ENCODE peak calls at places on chromosomes 1 and 21, in six cellular contexts. One of them, this sample, is unnamed.

GRCh38 chr1:10910490-10911273 is 101.8 kb upstream of the TARDBP start:
- DNase-seq in kidney epithelial cell: no peak
- DNase-seq in vagina: no peak
- DNase-seq in adrenal gland: no peak
- DNase-seq in WTC11: no peak
- DNase-seq in B cell: no peak
- DNase-seq in this sample: no peak

GRCh38 chr1:7669559-7670208 is 101.4 kb upstream of the VAMP3 start:
- DNase-seq in kidney epithelial cell: no peak
- DNase-seq in vagina: no peak
- DNase-seq in adrenal gland: peak
- DNase-seq in WTC11: peak
- DNase-seq in B cell: peak
- DNase-seq in this sample: no peak

GRCh38 chr1:222702210-222702609 is 10.1 kb downstream of the AIDA start:
- DNase-seq in kidney epithelial cell: no peak
- DNase-seq in vagina: no peak
- DNase-seq in adrenal gland: no peak
- DNase-seq in WTC11: no peak
- DNase-seq in B cell: no peak
- DNase-seq in this sample: no peak

GRCh38 chr1:188782220-188782841 is 1695.3 kb downstream of the BRINP3 start:
- DNase-seq in kidney epithelial cell: peak
- DNase-seq in vagina: no peak
- DNase-seq in adrenal gland: peak
- DNase-seq in WTC11: peak
- DNase-seq in B cell: no peak
- DNase-seq in this sample: no peak

GRCh38 chr1:5480306-5480705 is 511.9 kb downstream of the NPHP4 start:
- DNase-seq in kidney epithelial cell: no peak
- DNase-seq in vagina: no peak
- DNase-seq in adrenal gland: no peak
- DNase-seq in WTC11: no peak
- DNase-seq in B cell: peak
- DNase-seq in this sample: no peak

GRCh38 chr1:243416510-243416909 is 160.7 kb downstream of the SDCCAG8 start:
- DNase-seq in kidney epithelial cell: no peak
- DNase-seq in vagina: no peak
- DNase-seq in adrenal gland: no peak
- DNase-seq in WTC11: no peak
- DNase-seq in B cell: no peak
- DNase-seq in this sample: no peak

GRCh38 chr1:25684216-25684965 is 67.8 kb downstream of the MAN1C1 start:
- DNase-seq in kidney epithelial cell: no peak
- DNase-seq in vagina: no peak
- DNase-seq in adrenal gland: no peak
- DNase-seq in WTC11: no peak
- DNase-seq in B cell: no peak
- DNase-seq in this sample: no peak

GRCh38 chr1:3219005-3219724 is 150.2 kb downstream of the PRDM16 start:
- DNase-seq in kidney epithelial cell: peak
- DNase-seq in vagina: no peak
- DNase-seq in adrenal gland: no peak
- DNase-seq in WTC11: no peak
- DNase-seq in B cell: no peak
- DNase-seq in this sample: no peak

GRCh38 chr1:206634365-206635079 is 814 bp upstream of the DYRK3 start:
- DNase-seq in kidney epithelial cell: peak
- DNase-seq in vagina: peak
- DNase-seq in adrenal gland: peak
- DNase-seq in WTC11: peak
- DNase-seq in B cell: peak
- DNase-seq in this sample: peak

GRCh38 chr1:112710586-112710985 is 3.7 kb upstream of the RHOC start:
- DNase-seq in kidney epithelial cell: no peak
- DNase-seq in vagina: no peak
- DNase-seq in adrenal gland: no peak
- DNase-seq in WTC11: no peak
- DNase-seq in B cell: no peak
- DNase-seq in this sample: no peak

GRCh38 chr1:67429528-67430357 is 459 bp downstream of the SERBP1 start:
- DNase-seq in kidney epithelial cell: no peak
- DNase-seq in vagina: no peak
- DNase-seq in adrenal gland: peak
- DNase-seq in WTC11: no peak
- DNase-seq in B cell: no peak
- DNase-seq in this sample: no peak

GRCh38 chr1:222263791-222264190 is 284.1 kb downstream of the HHIPL2 start:
- DNase-seq in kidney epithelial cell: no peak
- DNase-seq in vagina: no peak
- DNase-seq in adrenal gland: no peak
- DNase-seq in WTC11: no peak
- DNase-seq in B cell: no peak
- DNase-seq in this sample: no peak

GRCh38 chr1:155003227-155003765 is 694 bp downstream of the ZBTB7B start:
- DNase-seq in kidney epithelial cell: no peak
- DNase-seq in vagina: no peak
- DNase-seq in adrenal gland: no peak
- DNase-seq in WTC11: peak
- DNase-seq in B cell: no peak
- DNase-seq in this sample: no peak

GRCh38 chr21:45324430-45325205 is 36.9 kb upstream of the POFUT2 start:
- DNase-seq in kidney epithelial cell: no peak
- DNase-seq in vagina: no peak
- DNase-seq in adrenal gland: peak
- DNase-seq in WTC11: no peak
- DNase-seq in B cell: no peak
- DNase-seq in this sample: no peak

GRCh38 chr1:114062646-114063045 is 83.4 kb downstream of the OLFML3 start:
- DNase-seq in kidney epithelial cell: no peak
- DNase-seq in vagina: no peak
- DNase-seq in adrenal gland: no peak
- DNase-seq in WTC11: no peak
- DNase-seq in B cell: no peak
- DNase-seq in this sample: no peak

GRCh38 chr1:114061431-114061830 is 82.2 kb downstream of the OLFML3 start:
- DNase-seq in kidney epithelial cell: no peak
- DNase-seq in vagina: no peak
- DNase-seq in adrenal gland: no peak
- DNase-seq in WTC11: no peak
- DNase-seq in B cell: no peak
- DNase-seq in this sample: no peak

DNA sequence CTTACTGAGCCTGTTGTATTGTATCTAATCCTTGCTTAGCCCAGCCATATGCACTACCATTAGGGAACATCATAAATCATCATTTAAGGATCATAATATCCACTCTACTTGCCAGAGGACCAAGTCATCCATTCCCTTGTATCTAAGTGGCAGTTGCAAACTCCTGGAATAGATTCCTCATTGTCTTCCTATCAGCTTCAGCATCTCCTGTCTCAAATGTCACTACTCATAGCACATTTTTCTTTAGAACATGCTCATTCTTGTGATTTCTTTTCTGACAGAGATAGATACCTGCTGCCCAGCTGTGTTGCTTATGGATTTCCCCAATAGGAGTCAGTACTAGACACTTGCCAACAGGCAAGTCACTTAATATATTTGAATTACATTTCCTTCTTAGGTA is 84.3 kb downstream of the OLFML3 start:
- DNase-seq in kidney epithelial cell: no peak
- DNase-seq in vagina: no peak
- DNase-seq in adrenal gland: no peak
- DNase-seq in WTC11: no peak
- DNase-seq in B cell: no peak
- DNase-seq in this sample: no peak
- TF ChIP-seq CTCF in kidney epithelial cell: no peak
- TF ChIP-seq CTCF in vagina: no peak
- TF ChIP-seq CTCF in adrenal gland: no peak
- TF ChIP-seq CTCF in WTC11: no peak
- TF ChIP-seq CTCF in B cell: no peak
- TF ChIP-seq CTCF in this sample: no peak

GRCh38 chr1:42335809-42336518 is 929 bp upstream of the FOXJ3 start:
- DNase-seq in kidney epithelial cell: no peak
- DNase-seq in vagina: no peak
- DNase-seq in adrenal gland: no peak
- DNase-seq in WTC11: no peak
- DNase-seq in B cell: no peak
- DNase-seq in this sample: no peak

GRCh38 chr1:42333662-42334239 is 1.3 kb downstream of the FOXJ3 start:
- DNase-seq in kidney epithelial cell: no peak
- DNase-seq in vagina: no peak
- DNase-seq in adrenal gland: no peak
- DNase-seq in WTC11: no peak
- DNase-seq in B cell: no peak
- DNase-seq in this sample: no peak

GRCh38 chr1:42332877-42333276 is 2.2 kb downstream of the FOXJ3 start:
- DNase-seq in kidney epithelial cell: no peak
- DNase-seq in vagina: no peak
- DNase-seq in adrenal gland: no peak
- DNase-seq in WTC11: no peak
- DNase-seq in B cell: no peak
- DNase-seq in this sample: no peak

GRCh38 chr1:42335050-42335808 is at the start of gene FOXJ3:
- DNase-seq in kidney epithelial cell: peak
- DNase-seq in vagina: peak
- DNase-seq in adrenal gland: peak
- DNase-seq in WTC11: peak
- DNase-seq in B cell: peak
- DNase-seq in this sample: peak

DNA sequence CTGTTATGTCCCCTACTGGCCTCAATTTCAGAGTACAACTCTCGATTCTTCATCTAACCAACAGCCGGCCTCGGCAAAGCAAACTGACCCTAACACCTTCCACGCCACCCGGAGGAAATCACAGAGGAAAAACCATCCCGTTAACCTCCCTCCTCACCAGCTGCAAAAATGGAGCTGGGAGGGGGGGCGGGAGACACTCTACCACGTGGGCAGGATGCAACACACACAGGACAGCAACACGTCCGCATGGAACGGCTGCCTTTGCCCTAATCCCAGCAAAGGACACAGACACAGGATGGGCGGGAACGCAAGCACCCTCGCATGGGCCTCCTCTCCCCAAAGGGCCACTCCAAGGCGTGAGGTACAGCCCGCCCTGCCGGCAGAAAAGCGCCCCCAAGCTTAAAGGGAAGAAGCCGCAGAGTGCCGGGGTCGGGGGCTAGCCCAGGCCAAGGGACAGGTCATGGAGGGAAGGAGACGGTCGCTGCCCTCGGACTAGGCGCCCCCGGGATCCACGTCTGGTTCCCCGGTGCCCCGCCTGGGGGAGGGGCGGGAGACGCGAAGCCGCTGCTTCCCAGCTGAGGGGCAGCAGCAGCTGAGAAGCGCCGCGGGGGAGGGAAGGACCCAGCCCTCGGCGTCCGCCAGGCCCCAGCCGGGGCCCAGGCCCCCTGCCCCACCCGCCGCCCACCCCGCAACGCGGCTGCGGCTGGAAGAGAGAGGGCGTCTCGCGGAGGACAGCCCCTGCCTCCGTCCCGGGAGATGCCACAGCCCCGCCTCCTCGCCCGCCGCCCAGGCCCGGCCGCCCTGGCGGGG is 590 bp downstream of the FOXJ3 start:
- DNase-seq in kidney epithelial cell: no peak
- DNase-seq in vagina: peak
- DNase-seq in adrenal gland: peak
- DNase-seq in WTC11: peak
- DNase-seq in B cell: peak
- DNase-seq in this sample: peak
- TF ChIP-seq CTCF in kidney epithelial cell: peak
- TF ChIP-seq CTCF in vagina: no peak
- TF ChIP-seq CTCF in adrenal gland: no peak
- TF ChIP-seq CTCF in WTC11: no peak
- TF ChIP-seq CTCF in B cell: peak
- TF ChIP-seq CTCF in this sample: no peak

DNA sequence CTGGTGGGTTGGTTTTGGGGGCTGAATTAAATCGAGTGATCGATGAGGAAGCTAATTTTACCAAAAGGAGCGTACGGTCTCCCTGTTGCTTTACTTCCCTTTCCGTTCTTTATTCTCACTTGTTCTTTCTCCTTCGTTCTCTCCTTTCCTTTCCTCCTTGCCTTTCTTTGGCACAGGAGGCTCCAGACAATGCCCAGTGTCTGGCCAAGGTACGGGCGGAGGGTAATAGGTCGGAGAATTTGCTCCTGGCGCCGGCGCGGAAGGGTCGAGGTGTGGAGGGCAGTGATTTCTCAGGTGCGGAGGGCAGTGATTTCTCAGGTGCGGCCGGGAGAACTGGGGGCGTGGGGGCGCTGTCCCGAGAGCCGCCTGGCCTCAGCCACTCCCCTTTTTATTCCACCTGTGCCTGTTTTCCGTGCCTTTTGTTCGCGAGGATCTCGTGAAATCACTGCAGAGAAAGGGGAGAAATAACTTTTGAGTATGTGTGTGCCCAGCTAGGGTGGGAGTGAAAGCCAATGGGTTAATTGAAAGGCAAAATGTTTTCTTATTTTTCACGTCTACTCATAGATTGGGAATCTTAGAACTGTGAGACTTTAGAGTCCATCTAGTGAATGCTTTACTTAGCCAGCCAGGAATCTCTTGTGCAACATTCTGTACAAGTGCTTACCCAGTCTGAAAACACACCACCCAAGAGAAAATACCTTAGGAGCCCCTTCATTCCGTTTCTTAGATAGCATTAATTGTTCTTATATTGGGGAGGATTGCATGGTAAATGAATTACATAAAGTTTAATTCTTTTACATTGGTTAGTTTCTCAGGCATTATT is 1.3 kb downstream of the FNBP1L start:
- DNase-seq in kidney epithelial cell: no peak
- DNase-seq in vagina: no peak
- DNase-seq in adrenal gland: peak
- DNase-seq in WTC11: peak
- DNase-seq in B cell: no peak
- DNase-seq in this sample: no peak
- TF ChIP-seq CTCF in kidney epithelial cell: peak
- TF ChIP-seq CTCF in vagina: no peak
- TF ChIP-seq CTCF in adrenal gland: no peak
- TF ChIP-seq CTCF in WTC11: no peak
- TF ChIP-seq CTCF in B cell: no peak
- TF ChIP-seq CTCF in this sample: no peak

GRCh38 chr1:172146149-172146850 is 274.2 kb upstream of the C1orf105 start:
- DNase-seq in kidney epithelial cell: no peak
- DNase-seq in vagina: no peak
- DNase-seq in adrenal gland: no peak
- DNase-seq in WTC11: no peak
- DNase-seq in B cell: no peak
- DNase-seq in this sample: no peak
- TF ChIP-seq CTCF in kidney epithelial cell: no peak
- TF ChIP-seq CTCF in vagina: no peak
- TF ChIP-seq CTCF in adrenal gland: no peak
- TF ChIP-seq CTCF in WTC11: no peak
- TF ChIP-seq CTCF in B cell: no peak
- TF ChIP-seq CTCF in this sample: no peak

This sample was measured in CD14-positive monocyte.